ENCODE peak calls at places on chromosome X, in ten cellular contexts. L is A549; W is spleen; Z is upper lobe of left lung; G is right lobe of liver; H is foreskin keratinocyte; Y is SJSA1; F is RWPE1; I is brain microvascular endothelial cell; Q is CD8-positive, alpha-beta T cell. J is an unnamed sample.

GRCh38 chrX:67619253-67619652 is 75.4 kb downstream of the AR start:
- DNase-seq in F (peak; percentile 12), G (no peak), I (peak; percentile 64), L (no peak), H (peak; percentile 83), W (no peak), Q (no peak), Z (no peak), Y (peak; percentile 45), J (no peak)

GRCh38 chrX:131792356-131792749 is 230.7 kb upstream of the STK26 start:
- DNase-seq in I (peak; percentile 87), W (peak; percentile 91), F (no peak), Q (peak; percentile 90), G (peak; percentile 84), L (peak; percentile 47), Y (peak; percentile 87), Z (no peak), H (no peak), J (no peak)

GRCh38 chrX:13151806-13152510 is 107.5 kb upstream of the FAM9C start:
- DNase-seq in G (no peak), W (no peak), Q (peak; percentile 24), Z (no peak), H (no peak), I (peak; percentile 33), L (no peak), F (no peak), Y (no peak), J (no peak)

GRCh38 chrX:66017659-66018170 is 22.2 kb downstream of the VSIG4 start:
- DNase-seq in H (no peak), L (no peak), G (no peak), Y (no peak), Q (no peak), I (no peak), Z (no peak), F (no peak), W (no peak), J (no peak)

GRCh38 chrX:27840881-27841280 is 33.1 kb downstream of the MAGEB10 start:
- DNase-seq in Q (no peak), I (no peak), H (no peak), Z (no peak), L (no peak), W (no peak), G (no peak), Y (no peak), F (no peak), J (no peak)

GRCh38 chrX:70476166-70476933 is 31.7 kb downstream of the DLG3 start:
- DNase-seq in W (no peak), H (no peak), I (no peak), Y (no peak), F (no peak), L (no peak), G (no peak), Z (no peak), Q (no peak), J (no peak)

GRCh38 chrX:80511969-80512760 is 91.9 kb downstream of the TENT5D start:
- DNase-seq in Z (no peak), W (no peak), F (no peak), I (no peak), H (peak; percentile 42), G (no peak), Q (no peak), L (no peak), Y (no peak), J (no peak)

GRCh38 chrX:46957299-46957698 is 45.1 kb downstream of the JADE3 start:
- DNase-seq in W (no peak), H (no peak), L (no peak), I (no peak), Y (no peak), Z (no peak), F (no peak), Q (no peak), G (no peak), J (no peak)

GRCh38 chrX:115561605-115562491 is 874 bp downstream of the PLS3 start:
- DNase-seq in G (peak; percentile 37), H (peak; percentile 29), I (no peak), Y (peak; percentile 48), W (no peak), Q (no peak), Z (peak; percentile 86), F (peak; percentile 32), L (peak; percentile 33), J (no peak)

GRCh38 chrX:373641-374471 is 12.9 kb downstream of the PPP2R3B start:
- DNase-seq in Q (peak; percentile 22), Z (peak; percentile 85), L (peak; percentile 17), F (peak; percentile 12), I (no peak), W (peak; percentile 79), H (peak; percentile 44), G (no peak), Y (no peak), J (no peak)

GRCh38 chrX:46918434-46918833 is 6.2 kb downstream of the JADE3 start:
- DNase-seq in Y (no peak), F (no peak), L (no peak), H (no peak), G (peak; percentile 23), W (no peak), I (no peak), Z (no peak), Q (no peak), J (no peak)

GRCh38 chrX:43728002-43728401 is 71.9 kb downstream of the MAOA start:
- DNase-seq in L (no peak), Z (no peak), G (no peak), W (no peak), I (no peak), F (no peak), Y (no peak), H (no peak), Q (no peak), J (no peak)

GRCh38 chrX:102558607-102559006 is 40.7 kb upstream of the ARMCX5 start:
- DNase-seq in I (no peak), G (no peak), W (no peak), H (no peak), L (no peak), Y (no peak), F (no peak), Z (no peak), Q (no peak), J (no peak)

DNA sequence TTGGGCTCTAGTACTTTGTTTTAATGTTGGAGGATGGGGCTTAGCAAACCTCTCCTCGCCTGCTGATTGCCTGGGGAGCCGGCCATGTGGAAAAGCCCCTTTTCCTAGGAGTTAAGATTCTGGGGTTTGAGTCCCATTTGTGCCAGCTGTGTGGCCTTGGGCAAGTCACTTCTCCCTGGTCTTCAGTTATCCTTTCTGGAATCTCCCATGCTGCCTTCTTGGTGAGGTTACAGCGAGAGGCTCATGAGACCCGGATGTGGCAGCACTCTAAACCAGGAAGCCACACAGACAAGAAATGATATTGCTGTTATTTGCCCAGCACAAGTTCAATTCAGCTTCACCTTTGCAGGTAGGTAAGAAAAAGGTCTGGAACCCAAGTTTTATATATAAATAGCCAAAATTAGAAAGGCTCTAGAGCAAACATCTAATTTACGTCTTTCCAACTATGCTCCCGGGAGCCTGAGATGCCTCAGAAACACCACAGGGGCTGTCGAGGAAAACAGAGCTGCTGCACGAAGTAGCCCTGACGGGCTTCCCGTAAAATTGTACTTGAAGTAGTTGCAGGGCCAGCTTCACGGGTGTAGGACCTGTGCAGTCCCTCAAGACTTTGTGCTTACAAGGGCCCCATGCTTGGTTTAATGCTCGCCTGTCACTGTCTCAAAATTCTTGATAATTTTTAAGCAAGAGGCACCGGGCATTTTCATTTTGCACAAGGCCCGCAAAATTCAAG is 8.3 kb upstream of the SASH3 start:
- DNase-seq in G (no peak), I (no peak), Y (no peak), Q (no peak), F (no peak), L (no peak), H (no peak), Z (no peak), W (peak; percentile 75), J (no peak)
- H3K27ac ChIP-seq in G (no peak overlapping the region), I (no peak overlapping the region), Y (no peak overlapping the region), Q (peak overlapping the region; percentile 28), F (no peak overlapping the region), L (no peak overlapping the region), H (no peak overlapping the region), Z (no peak overlapping the region), W (peak overlapping the region; percentile 93), J (no peak overlapping the region)

DNA sequence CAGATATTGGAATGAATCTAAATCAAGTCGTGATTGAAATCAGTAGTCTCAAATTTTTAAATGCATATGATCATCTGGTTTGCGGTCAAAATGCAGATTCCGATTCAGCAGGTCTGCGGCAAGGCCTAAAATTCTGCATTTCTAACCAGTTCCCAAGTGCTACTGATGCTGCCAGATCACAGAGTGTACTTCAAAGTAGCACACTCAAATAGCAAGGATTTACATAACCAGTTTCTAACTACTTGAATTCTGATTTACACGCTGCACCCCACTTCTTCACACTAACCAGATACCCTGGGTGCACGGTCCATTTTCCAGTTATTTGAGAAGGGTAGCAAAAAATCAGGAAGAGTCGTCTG is 761 bp downstream of the MBTPS2 start:
- DNase-seq in Z (no peak), W (no peak), Y (no peak), F (no peak), Q (no peak), I (no peak), G (no peak), L (no peak), H (no peak), J (no peak)
- H3K27ac ChIP-seq in Z (peak overlapping the region; percentile 88), W (peak overlapping the region; percentile 80), Y (peak overlapping the region; percentile 81), F (peak overlapping the region; percentile 67), Q (peak overlapping the region; percentile 65), I (peak overlapping the region; percentile 76), G (peak overlapping the region; percentile 79), L (peak overlapping the region; percentile 98), H (peak overlapping the region; percentile 70), J (peak overlapping the region; percentile 66)

GRCh38 chrX:22699591-22700091 is 300.1 kb upstream of the DDX53 start:
- DNase-seq in F (no peak), Z (no peak), H (no peak), Q (no peak), Y (no peak), W (no peak), G (no peak), I (peak; percentile 6), L (no peak), J (no peak)
- H3K27ac ChIP-seq in F (no peak overlapping the region), Z (no peak overlapping the region), H (no peak overlapping the region), Q (no peak overlapping the region), Y (no peak overlapping the region), W (no peak overlapping the region), G (no peak overlapping the region), I (no peak overlapping the region), L (no peak overlapping the region), J (no peak overlapping the region)

GRCh38 chrX:71919886-71920285 is 9.2 kb downstream of the NHSL2 start:
- DNase-seq in H (no peak), Z (no peak), Q (no peak), F (no peak), Y (no peak), I (no peak), L (no peak), W (no peak), G (no peak), J (no peak)

GRCh38 chrX:71927040-71927439 is 16.4 kb downstream of the NHSL2 start:
- DNase-seq in I (no peak), G (no peak), L (no peak), F (no peak), Q (no peak), Z (no peak), W (no peak), Y (no peak), H (no peak), J (no peak)

GRCh38 chrX:71923516-71923915 is 12.9 kb downstream of the NHSL2 start:
- DNase-seq in F (no peak), Y (no peak), I (no peak), G (no peak), W (no peak), Q (no peak), Z (no peak), L (no peak), H (peak; percentile 13), J (no peak)

GRCh38 chrX:71919436-71919835 is 8.8 kb downstream of the NHSL2 start:
- DNase-seq in I (no peak), Y (no peak), F (no peak), W (no peak), G (no peak), Q (no peak), H (no peak), L (no peak), Z (no peak), J (no peak)

GRCh38 chrX:71922697-71923096 is 12.1 kb downstream of the NHSL2 start:
- DNase-seq in Q (no peak), G (no peak), Z (no peak), W (no peak), Y (no peak), L (no peak), I (no peak), H (no peak), F (no peak), J (no peak)
- H3K27ac ChIP-seq in Q (no peak overlapping the region), G (no peak overlapping the region), Z (no peak overlapping the region), W (no peak overlapping the region), Y (no peak overlapping the region), L (no peak overlapping the region), I (no peak overlapping the region), H (no peak overlapping the region), F (no peak overlapping the region), J (no peak overlapping the region)